ENCODE peak calls at places on chromosome 13, in eight cellular contexts. T is mucosa of descending colon, L is tibial nerve, G is PC-9, I is GM12878, K is OCI-LY7, M is Panc1, D is ascending aorta. R is an unnamed sample.

GRCh38 chr13:76148926-76149325 is 512.8 kb downstream of the LMO7 start:
- DNase-seq in M (no peak), D (no peak), T (no peak), I (no peak), L (no peak), K (no peak), G (no peak), R (peak; percentile 84)

GRCh38 chr13:99307648-99308339 is 595 bp upstream of the GPR183 start:
- DNase-seq in I (no peak), D (peak; percentile 75), K (no peak), M (peak; percentile 10), G (no peak), T (no peak), L (no peak), R (peak; percentile 72)

GRCh38 chr13:33686772-33687480 is 131.0 kb upstream of the RFC3 start:
- DNase-seq in I (no peak), L (no peak), D (no peak), M (no peak), G (no peak), T (no peak), K (no peak), R (no peak)

GRCh38 chr13:20366056-20366455 is 133.9 kb upstream of the GJB6 start:
- DNase-seq in K (no peak), T (no peak), I (no peak), M (no peak), D (no peak), L (no peak), G (no peak), R (no peak)

GRCh38 chr13:93624371-93624777 is 397.8 kb downstream of the GPC6 start:
- DNase-seq in I (no peak), M (no peak), G (no peak), T (no peak), K (no peak), L (no peak), D (no peak), R (peak; percentile 25)

GRCh38 chr13:35693142-35693784 is 216.8 kb upstream of the MAB21L1 start:
- DNase-seq in G (no peak), K (no peak), T (no peak), D (no peak), L (no peak), M (no peak), I (no peak), R (peak; percentile 73)

GRCh38 chr13:29538625-29538976 is 56.9 kb downstream of the SLC7A1 start:
- DNase-seq in L (no peak), D (no peak), G (no peak), I (no peak), K (no peak), M (no peak), T (no peak), R (no peak)

GRCh38 chr13:19023115-19023514 is 158.5 kb downstream of the TUBA3C start:
- DNase-seq in G (no peak), D (no peak), T (no peak), I (no peak), M (no peak), K (no peak), L (no peak), R (no peak)

GRCh38 chr13:59360108-59360507 is 803.6 kb downstream of the DIAPH3 start:
- DNase-seq in K (no peak), M (no peak), T (no peak), D (no peak), G (no peak), L (no peak), I (no peak), R (no peak)

GRCh38 chr13:28173793-28174192 is 35.4 kb downstream of the PAN3 start:
- DNase-seq in L (no peak), K (no peak), M (no peak), D (no peak), I (no peak), G (peak; percentile 91), T (no peak), R (no peak)

GRCh38 chr13:37640499-37640898 is 41.9 kb upstream of the POSTN start:
- DNase-seq in M (peak; percentile 2), D (no peak), T (no peak), K (peak; percentile 18), I (no peak), L (no peak), G (no peak), R (peak; percentile 80)

GRCh38 chr13:106967391-106967790 is 399.5 kb upstream of the ARGLU1 start:
- DNase-seq in K (no peak), I (no peak), T (no peak), G (no peak), M (no peak), L (no peak), D (no peak), R (no peak)

GRCh38 chr13:111973186-111974064 is 93.5 kb upstream of the SOX1 start:
- DNase-seq in I (no peak), K (no peak), G (no peak), D (no peak), L (no peak), M (no peak), T (no peak), R (no peak)

GRCh38 chr13:99269627-99270252 is 11.6 kb upstream of the GPR18 start:
- DNase-seq in M (peak; percentile 2), L (no peak), I (no peak), G (no peak), D (no peak), T (peak; percentile 27), K (peak; percentile 55), R (peak; percentile 81)

GRCh38 chr13:66879971-66880370 is 350.2 kb downstream of the PCDH9 start:
- DNase-seq in K (no peak), D (no peak), M (no peak), G (no peak), T (no peak), L (no peak), I (no peak), R (no peak)

GRCh38 chr13:99656843-99657506 is 155.7 kb downstream of the TM9SF2 start:
- DNase-seq in L (no peak), D (no peak), T (no peak), M (no peak), G (no peak), K (no peak), I (no peak), R (no peak)

GRCh38 chr13:21744149-21744548 is 73.3 kb downstream of the FGF9 start:
- DNase-seq in G (no peak), I (no peak), T (no peak), M (no peak), L (no peak), D (no peak), K (no peak), R (no peak)

DNA sequence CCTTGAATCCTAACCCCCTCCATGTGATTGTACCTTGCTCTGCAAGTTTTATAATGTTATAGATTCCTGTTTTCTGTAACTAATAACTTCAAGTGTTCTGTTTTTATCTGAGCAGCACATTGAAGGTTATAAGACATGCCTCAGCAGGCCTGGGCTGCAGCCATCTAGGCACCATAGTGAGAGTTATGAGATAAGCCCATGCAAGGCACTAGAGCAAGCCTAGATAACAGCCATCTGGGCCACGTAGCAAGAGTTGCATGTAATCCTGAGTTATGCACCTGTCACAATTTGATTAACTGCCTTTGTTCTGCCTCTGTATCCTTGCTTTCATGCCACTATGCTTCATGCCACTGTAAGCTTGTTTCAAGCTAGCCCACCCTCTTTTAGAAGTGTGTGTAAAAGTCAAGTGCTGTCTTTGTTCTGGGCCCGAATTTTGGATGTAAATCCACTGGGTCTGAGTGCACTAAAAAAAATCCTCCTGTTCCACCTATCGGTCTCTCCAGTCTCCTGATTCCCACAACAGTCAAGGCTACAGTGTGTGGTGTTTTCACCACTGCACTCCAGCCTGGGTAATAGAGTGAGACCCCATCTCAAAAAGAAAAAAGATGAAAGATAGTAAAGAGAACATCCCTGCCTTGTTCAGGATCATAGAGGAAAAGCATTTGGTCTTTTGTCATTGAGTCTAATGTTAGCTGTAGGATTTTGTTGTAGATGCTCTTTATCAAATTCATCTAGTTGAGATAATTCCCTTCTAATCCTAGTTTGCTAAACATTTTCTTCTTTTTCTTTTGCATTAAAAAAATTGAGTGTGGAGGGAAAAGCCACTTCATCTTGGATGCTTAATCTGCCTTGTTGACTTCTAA is 16.1 kb upstream of the KBTBD6 start:
- DNase-seq in T (no peak), G (no peak), D (no peak), L (no peak), K (peak; percentile 28), M (no peak), I (no peak), R (no peak)
- H3K9me3 ChIP-seq in T (peaks cover 56% of the 10 kb centered on the region), G (peaks cover 9% of the 10 kb centered on the region), D (peaks cover 24% of the 10 kb centered on the region), L (peaks cover 4% of the 10 kb centered on the region), K (peaks cover 52% of the 10 kb centered on the region), M (peaks cover 12% of the 10 kb centered on the region), I (peaks cover 15% of the 10 kb centered on the region), R (peaks cover 42% of the 10 kb centered on the region)

GRCh38 chr13:90551253-90551652 is 796.2 kb upstream of the MIR17HG start:
- DNase-seq in D (no peak), L (no peak), T (no peak), G (no peak), K (no peak), M (no peak), I (no peak), R (no peak)

GRCh38 chr13:90542959-90543358 is 804.5 kb upstream of the MIR17HG start:
- DNase-seq in I (no peak), D (no peak), K (no peak), G (no peak), M (no peak), T (no peak), L (no peak), R (no peak)

GRCh38 chr13:90552702-90553101 is 794.8 kb upstream of the MIR17HG start:
- DNase-seq in T (no peak), L (no peak), G (peak; percentile 66), M (no peak), K (no peak), D (no peak), I (no peak), R (no peak)

GRCh38 chr13:90545070-90545840 is 802.2 kb upstream of the MIR17HG start:
- DNase-seq in G (no peak), D (no peak), L (no peak), T (no peak), I (no peak), K (no peak), M (no peak), R (no peak)

DNA sequence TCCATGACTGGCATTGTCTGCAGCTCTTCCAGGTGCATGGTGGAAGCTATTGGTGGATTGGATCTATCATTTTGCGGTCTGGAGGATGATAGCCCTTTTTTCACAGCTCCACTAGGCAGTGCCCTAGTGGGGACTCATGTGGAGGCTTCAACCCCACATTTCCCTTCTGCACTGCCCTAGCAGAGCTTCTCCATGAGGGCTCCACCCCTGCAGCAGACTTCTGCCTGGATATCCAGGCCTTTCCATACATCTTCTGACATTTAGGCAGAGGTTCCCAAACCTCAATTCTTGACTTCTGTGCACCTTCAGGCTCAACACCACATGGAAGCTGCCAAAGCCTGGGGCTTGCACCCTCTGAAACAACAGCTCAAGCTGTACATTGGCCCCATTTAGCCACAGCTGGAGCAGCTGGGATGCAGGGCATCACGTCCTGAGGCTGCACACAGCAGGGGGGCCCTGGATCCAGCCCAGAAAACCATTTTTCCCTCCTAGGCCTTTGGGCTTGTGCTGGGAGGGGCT is 800.2 kb upstream of the MIR17HG start:
- DNase-seq in K (peak; percentile 15), D (no peak), T (no peak), M (no peak), L (no peak), G (no peak), I (no peak), R (no peak)
- H3K9me3 ChIP-seq in K (peaks cover 41% of the 10 kb centered on the region), D (no peaks in the 10 kb centered on the region), T (peaks cover 18% of the 10 kb centered on the region), M (no peaks in the 10 kb centered on the region), L (no peaks in the 10 kb centered on the region), G (no peaks in the 10 kb centered on the region), I (no peaks in the 10 kb centered on the region), R (peaks cover 9% of the 10 kb centered on the region)

GRCh38 chr13:55632402-55632801 is 1508.3 kb upstream of the PRR20A start:
- DNase-seq in D (no peak), K (no peak), I (no peak), L (no peak), M (no peak), G (no peak), T (no peak), R (no peak)
- H3K9me3 ChIP-seq in D (no peaks in the 10 kb centered on the region), K (peaks cover 3% of the 10 kb centered on the region), I (no peaks in the 10 kb centered on the region), L (no peaks in the 10 kb centered on the region), M (no peaks in the 10 kb centered on the region), G (no peaks in the 10 kb centered on the region), T (peaks cover 50% of the 10 kb centered on the region), R (peaks cover 3% of the 10 kb centered on the region)

GRCh38 chr13:45133396-45134118 is 13.2 kb downstream of the GTF2F2 start:
- DNase-seq in K (peak; percentile 19), L (no peak), T (no peak), G (no peak), D (no peak), I (no peak), M (no peak), R (no peak)
- H3K9me3 ChIP-seq in K (peaks cover 8% of the 10 kb centered on the region), L (no peaks in the 10 kb centered on the region), T (peaks cover 6% of the 10 kb centered on the region), G (no peaks in the 10 kb centered on the region), D (no peaks in the 10 kb centered on the region), I (peaks cover 4% of the 10 kb centered on the region), M (peaks cover 11% of the 10 kb centered on the region), R (no peaks in the 10 kb centered on the region)

R was measured in adipocyte.